ENCODE peak calls at places on chromosomes 1 and 21, in eight cellular contexts. D is anterior cingulate cortex, I is AG09319, Y is AG04450, G is NCI-H510A, T is DMS153, H is HuH-7.5, M is Caki2. R is an unnamed sample.

GRCh38 chr1:92329356-92330129 is 30.7 kb downstream of the RPAP2 start:
- DNase-seq in M (no peak), Y (no peak), G (no peak), I (peak), D (no peak), T (no peak), H (no peak), R (peak)

GRCh38 chr1:151720190-151720953 is 950 bp upstream of the RIIAD1 start:
- DNase-seq in I (no peak), M (no peak), G (no peak), T (no peak), H (no peak), D (no peak), Y (no peak), R (no peak)

GRCh38 chr1:242761556-242761955 is 237.1 kb upstream of the PLD5 start:
- DNase-seq in I (no peak), T (no peak), D (no peak), M (no peak), Y (no peak), G (no peak), H (no peak), R (no peak)

GRCh38 chr1:198681831-198682756 is 43.3 kb downstream of the PTPRC start:
- DNase-seq in M (peak), Y (peak), I (peak), D (peak), H (no peak), G (peak), T (peak), R (peak)

GRCh38 chr21:41429925-41430491 is 4.0 kb downstream of the MX1 start:
- DNase-seq in M (no peak), H (no peak), G (no peak), T (no peak), Y (no peak), I (no peak), D (no peak), R (no peak)

GRCh38 chr1:109630081-109630880 is 10.6 kb downstream of the AMPD2 start:
- DNase-seq in T (no peak), H (peak), M (no peak), G (no peak), I (no peak), D (no peak), Y (no peak), R (no peak)

GRCh38 chr21:36697473-36698159 is 1.3 kb upstream of the SIM2 start:
- DNase-seq in D (no peak), Y (no peak), T (no peak), H (no peak), G (no peak), M (no peak), I (no peak), R (no peak)

GRCh38 chr1:56569661-56570060 is 9.7 kb downstream of the PLPP3 start:
- DNase-seq in D (no peak), I (no peak), G (peak), Y (no peak), T (peak), M (no peak), H (no peak), R (no peak)

GRCh38 chr1:117367769-117368059 is 465 bp downstream of the MAN1A2 start:
- DNase-seq in D (no peak), I (no peak), G (no peak), M (no peak), H (no peak), Y (no peak), T (no peak), R (no peak)